ENCODE peak calls at places on chromosomes 4 and X, in six cellular contexts. One of them, this sample, is unnamed.

GRCh38 chr4:94390804-94391410 is 48.3 kb upstream of the HPGDS start:
- DNase-seq in OCI-LY7: peak
- DNase-seq in pancreas: no peak
- DNase-seq in ovary: no peak
- DNase-seq in tibial nerve: no peak
- DNase-seq in A673: peak
- DNase-seq in this sample: no peak

GRCh38 chr4:145289403-145290076 is 109.2 kb upstream of the OTUD4 start:
- DNase-seq in OCI-LY7: no peak
- DNase-seq in pancreas: no peak
- DNase-seq in ovary: no peak
- DNase-seq in tibial nerve: no peak
- DNase-seq in A673: no peak
- DNase-seq in this sample: no peak

GRCh38 chr4:48779095-48779997 is 733 bp downstream of the FRYL start:
- DNase-seq in OCI-LY7: peak
- DNase-seq in pancreas: peak
- DNase-seq in ovary: peak
- DNase-seq in tibial nerve: peak
- DNase-seq in A673: peak
- DNase-seq in this sample: peak

GRCh38 chr4:54215379-54216072 is 13.6 kb upstream of the PDGFRA start:
- DNase-seq in OCI-LY7: no peak
- DNase-seq in pancreas: no peak
- DNase-seq in ovary: no peak
- DNase-seq in tibial nerve: no peak
- DNase-seq in A673: no peak
- DNase-seq in this sample: no peak

GRCh38 chr4:150886597-150886996 is 128.5 kb downstream of the LRBA start:
- DNase-seq in OCI-LY7: no peak
- DNase-seq in pancreas: no peak
- DNase-seq in ovary: no peak
- DNase-seq in tibial nerve: no peak
- DNase-seq in A673: no peak
- DNase-seq in this sample: no peak

GRCh38 chr4:73070072-73070385 is 513 bp upstream of the COX18 start:
- DNase-seq in OCI-LY7: no peak
- DNase-seq in pancreas: no peak
- DNase-seq in ovary: no peak
- DNase-seq in tibial nerve: no peak
- DNase-seq in A673: peak
- DNase-seq in this sample: no peak

GRCh38 chr4:189090174-189090814 is 850.4 kb upstream of the FRG1 start:
- DNase-seq in OCI-LY7: no peak
- DNase-seq in pancreas: no peak
- DNase-seq in ovary: no peak
- DNase-seq in tibial nerve: no peak
- DNase-seq in A673: peak
- DNase-seq in this sample: no peak

GRCh38 chrX:26845051-26845450 is 618.1 kb downstream of the PPP4R3C start:
- DNase-seq in OCI-LY7: no peak
- DNase-seq in pancreas: no peak
- DNase-seq in ovary: no peak
- DNase-seq in tibial nerve: no peak
- DNase-seq in A673: no peak
- DNase-seq in this sample: no peak

GRCh38 chrX:71366674-71367256 is 608 bp downstream of the TAF1 start:
- DNase-seq in OCI-LY7: peak
- DNase-seq in pancreas: no peak
- DNase-seq in ovary: peak
- DNase-seq in tibial nerve: no peak
- DNase-seq in A673: peak
- DNase-seq in this sample: peak

GRCh38 chrX:4935846-4936245 is 1222.4 kb upstream of the PRKX start:
- DNase-seq in OCI-LY7: peak
- DNase-seq in pancreas: no peak
- DNase-seq in ovary: no peak
- DNase-seq in tibial nerve: no peak
- DNase-seq in A673: no peak
- DNase-seq in this sample: no peak

GRCh38 chr4:2451821-2452785 is 16.8 kb upstream of the RNF4 start:
- DNase-seq in OCI-LY7: no peak
- DNase-seq in pancreas: no peak
- DNase-seq in ovary: no peak
- DNase-seq in tibial nerve: no peak
- DNase-seq in A673: no peak
- DNase-seq in this sample: no peak

GRCh38 chr4:140839888-140840790 is 84.0 kb upstream of the TBC1D9 start:
- DNase-seq in OCI-LY7: no peak
- DNase-seq in pancreas: no peak
- DNase-seq in ovary: no peak
- DNase-seq in tibial nerve: no peak
- DNase-seq in A673: no peak
- DNase-seq in this sample: no peak

GRCh38 chr4:8472689-8473197 is 32.2 kb downstream of the TRMT44 start:
- DNase-seq in OCI-LY7: no peak
- DNase-seq in pancreas: no peak
- DNase-seq in ovary: peak
- DNase-seq in tibial nerve: no peak
- DNase-seq in A673: no peak
- DNase-seq in this sample: no peak

GRCh38 chr4:189385098-189385497 is 555.6 kb upstream of the FRG1 start:
- DNase-seq in OCI-LY7: no peak
- DNase-seq in pancreas: no peak
- DNase-seq in ovary: no peak
- DNase-seq in tibial nerve: no peak
- DNase-seq in A673: no peak
- DNase-seq in this sample: no peak

GRCh38 chrX:42396136-42396535 is 381.8 kb downstream of the PPP1R2C start:
- DNase-seq in OCI-LY7: no peak
- DNase-seq in pancreas: no peak
- DNase-seq in ovary: no peak
- DNase-seq in tibial nerve: no peak
- DNase-seq in A673: no peak
- DNase-seq in this sample: no peak

GRCh38 chrX:153632612-153632980 is 14.4 kb upstream of the DUSP9 start:
- DNase-seq in OCI-LY7: no peak
- DNase-seq in pancreas: no peak
- DNase-seq in ovary: no peak
- DNase-seq in tibial nerve: no peak
- DNase-seq in A673: no peak
- DNase-seq in this sample: no peak

GRCh38 chr4:112766422-112766821 is 129.5 kb downstream of the LARP7 start:
- DNase-seq in OCI-LY7: peak
- DNase-seq in pancreas: no peak
- DNase-seq in ovary: no peak
- DNase-seq in tibial nerve: no peak
- DNase-seq in A673: peak
- DNase-seq in this sample: no peak

GRCh38 chr4:152896819-152897218 is 39.3 kb upstream of the FHDC1 start:
- DNase-seq in OCI-LY7: no peak
- DNase-seq in pancreas: no peak
- DNase-seq in ovary: no peak
- DNase-seq in tibial nerve: no peak
- DNase-seq in A673: no peak
- DNase-seq in this sample: no peak

GRCh38 chr4:87180767-87181166 is 39.7 kb downstream of the KLHL8 start:
- DNase-seq in OCI-LY7: no peak
- DNase-seq in pancreas: no peak
- DNase-seq in ovary: no peak
- DNase-seq in tibial nerve: no peak
- DNase-seq in A673: no peak
- DNase-seq in this sample: no peak

GRCh38 chr4:82428969-82429727 is 1.1 kb downstream of the HNRNPDL start:
- DNase-seq in OCI-LY7: peak
- DNase-seq in pancreas: peak
- DNase-seq in ovary: peak
- DNase-seq in tibial nerve: peak
- DNase-seq in A673: peak
- DNase-seq in this sample: peak

GRCh38 chr4:140743194-140743931 is 12.8 kb downstream of the TBC1D9 start:
- DNase-seq in OCI-LY7: peak
- DNase-seq in pancreas: no peak
- DNase-seq in ovary: no peak
- DNase-seq in tibial nerve: no peak
- DNase-seq in A673: peak
- DNase-seq in this sample: no peak

GRCh38 chr4:184955116-184955515 is 63.2 kb upstream of the HELT start:
- DNase-seq in OCI-LY7: no peak
- DNase-seq in pancreas: no peak
- DNase-seq in ovary: no peak
- DNase-seq in tibial nerve: no peak
- DNase-seq in A673: no peak
- DNase-seq in this sample: no peak

GRCh38 chr4:92615049-92615448 is 311.3 kb downstream of the GRID2 start:
- DNase-seq in OCI-LY7: no peak
- DNase-seq in pancreas: no peak
- DNase-seq in ovary: no peak
- DNase-seq in tibial nerve: no peak
- DNase-seq in A673: no peak
- DNase-seq in this sample: no peak

GRCh38 chr4:156766846-156767245 is 204.8 kb downstream of the PDGFC start:
- DNase-seq in OCI-LY7: no peak
- DNase-seq in pancreas: no peak
- DNase-seq in ovary: no peak
- DNase-seq in tibial nerve: no peak
- DNase-seq in A673: no peak
- DNase-seq in this sample: no peak

GRCh38 chr4:182339246-182339645 is 96.0 kb downstream of the TENM3 start:
- DNase-seq in OCI-LY7: no peak
- DNase-seq in pancreas: no peak
- DNase-seq in ovary: no peak
- DNase-seq in tibial nerve: no peak
- DNase-seq in A673: no peak
- DNase-seq in this sample: no peak

GRCh38 chrX:42680651-42681050 is 97.3 kb downstream of the PPP1R2C start:
- DNase-seq in OCI-LY7: peak
- DNase-seq in pancreas: peak
- DNase-seq in ovary: peak
- DNase-seq in tibial nerve: no peak
- DNase-seq in A673: no peak
- DNase-seq in this sample: no peak

GRCh38 chr4:41692717-41693345 is 55.7 kb downstream of the PHOX2B start:
- DNase-seq in OCI-LY7: peak
- DNase-seq in pancreas: peak
- DNase-seq in ovary: no peak
- DNase-seq in tibial nerve: no peak
- DNase-seq in A673: peak
- DNase-seq in this sample: no peak

GRCh38 chrX:13747836-13748235 is 13.3 kb downstream of the OFD1 start:
- DNase-seq in OCI-LY7: peak
- DNase-seq in pancreas: peak
- DNase-seq in ovary: no peak
- DNase-seq in tibial nerve: no peak
- DNase-seq in A673: peak
- DNase-seq in this sample: peak

GRCh38 chrX:24090300-24091200 is 35.8 kb downstream of the EIF2S3 start:
- DNase-seq in OCI-LY7: no peak
- DNase-seq in pancreas: no peak
- DNase-seq in ovary: no peak
- DNase-seq in tibial nerve: no peak
- DNase-seq in A673: no peak
- DNase-seq in this sample: no peak
- H3K27ac ChIP-seq in OCI-LY7: no peak
- H3K27ac ChIP-seq in pancreas: no peak
- H3K27ac ChIP-seq in ovary: no peak
- H3K27ac ChIP-seq in tibial nerve: no peak
- H3K27ac ChIP-seq in A673: no peak
- H3K27ac ChIP-seq in this sample: no peak

GRCh38 chr4:155481150-155481549 is 104.4 kb upstream of the MAP9 start:
- DNase-seq in OCI-LY7: no peak
- DNase-seq in pancreas: no peak
- DNase-seq in ovary: no peak
- DNase-seq in tibial nerve: no peak
- DNase-seq in A673: no peak
- DNase-seq in this sample: no peak
- TF ChIP-seq CTCF in OCI-LY7: no peak
- TF ChIP-seq CTCF in pancreas: no peak
- TF ChIP-seq CTCF in ovary: no peak
- TF ChIP-seq CTCF in tibial nerve: no peak
- TF ChIP-seq CTCF in A673: no peak
- TF ChIP-seq CTCF in this sample: no peak

GRCh38 chrX:150544835-150545790 is 23.3 kb upstream of the MTM1 start:
- DNase-seq in OCI-LY7: no peak
- DNase-seq in pancreas: no peak
- DNase-seq in ovary: peak
- DNase-seq in tibial nerve: no peak
- DNase-seq in A673: no peak
- DNase-seq in this sample: no peak

GRCh38 chrX:150548684-150549083 is 19.7 kb upstream of the MTM1 start:
- DNase-seq in OCI-LY7: no peak
- DNase-seq in pancreas: no peak
- DNase-seq in ovary: no peak
- DNase-seq in tibial nerve: no peak
- DNase-seq in A673: no peak
- DNase-seq in this sample: no peak

GRCh38 chrX:150546711-150547153 is 21.7 kb upstream of the MTM1 start:
- DNase-seq in OCI-LY7: no peak
- DNase-seq in pancreas: no peak
- DNase-seq in ovary: peak
- DNase-seq in tibial nerve: no peak
- DNase-seq in A673: no peak
- DNase-seq in this sample: no peak

GRCh38 chrX:150548251-150548650 is 20.2 kb upstream of the MTM1 start:
- DNase-seq in OCI-LY7: no peak
- DNase-seq in pancreas: no peak
- DNase-seq in ovary: no peak
- DNase-seq in tibial nerve: no peak
- DNase-seq in A673: no peak
- DNase-seq in this sample: no peak

DNA sequence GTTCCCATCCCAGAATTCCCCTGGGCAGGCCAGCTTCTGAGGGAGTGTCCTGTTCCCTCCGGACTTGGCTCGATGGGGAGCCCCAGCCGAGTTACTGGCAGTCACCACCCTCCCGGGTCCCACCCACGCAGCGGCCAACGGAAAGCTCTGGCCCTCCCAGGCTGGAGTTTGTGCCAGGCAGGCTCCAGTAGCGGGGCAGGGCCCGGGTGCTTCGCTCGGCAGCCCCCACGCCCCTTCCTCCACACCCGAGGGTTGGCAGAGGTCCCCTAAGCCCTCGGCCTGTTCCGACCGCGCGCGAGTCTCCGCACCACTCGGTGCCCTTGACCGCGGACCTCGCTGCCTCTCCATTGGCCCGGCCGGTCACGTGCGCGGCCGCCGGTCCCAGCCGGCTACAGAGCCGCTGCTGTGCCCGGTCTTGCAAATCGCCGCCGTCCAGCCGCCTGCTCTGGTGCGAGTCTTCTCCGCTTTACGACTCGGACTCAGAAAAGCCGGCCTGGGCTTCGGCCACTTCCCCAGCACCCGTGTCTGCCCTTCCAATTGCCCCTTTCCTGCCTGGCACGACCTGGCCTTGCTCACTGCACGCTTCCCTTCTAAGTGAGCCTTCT is 20.8 kb upstream of the MTM1 start:
- DNase-seq in OCI-LY7: no peak
- DNase-seq in pancreas: peak
- DNase-seq in ovary: peak
- DNase-seq in tibial nerve: peak
- DNase-seq in A673: no peak
- DNase-seq in this sample: no peak
- H3K27ac ChIP-seq in OCI-LY7: no peak
- H3K27ac ChIP-seq in pancreas: peak
- H3K27ac ChIP-seq in ovary: peak
- H3K27ac ChIP-seq in tibial nerve: peak
- H3K27ac ChIP-seq in A673: no peak
- H3K27ac ChIP-seq in this sample: no peak

GRCh38 chr4:170026253-170026991 is at the start of gene MFAP3L:
- DNase-seq in OCI-LY7: no peak
- DNase-seq in pancreas: peak
- DNase-seq in ovary: peak
- DNase-seq in tibial nerve: peak
- DNase-seq in A673: peak
- DNase-seq in this sample: peak
- TF ChIP-seq CTCF in OCI-LY7: no peak
- TF ChIP-seq CTCF in pancreas: no peak
- TF ChIP-seq CTCF in ovary: no peak
- TF ChIP-seq CTCF in tibial nerve: peak
- TF ChIP-seq CTCF in A673: no peak
- TF ChIP-seq CTCF in this sample: no peak